ENCODE peak calls at places on chromosomes 3 and 15, in ten cellular contexts. One of them, this sample, is unnamed.

GRCh38 chr3:141122455-141123030 is 71.4 kb downstream of the SPSB4 start:
- DNase-seq in WERI-Rb-1: no peak
- DNase-seq in body of pancreas: no peak
- DNase-seq in hepatocyte: no peak
- DNase-seq in A549: no peak
- DNase-seq in astrocyte of the spinal cord: no peak
- DNase-seq in colonic mucosa: no peak
- DNase-seq in fibroblast of pulmonary artery: no peak
- DNase-seq in NB4: no peak
- DNase-seq in adrenal gland: no peak
- DNase-seq in this sample: no peak

GRCh38 chr3:139434764-139435291 is 41.5 kb downstream of the RBP2 start:
- DNase-seq in WERI-Rb-1: no peak
- DNase-seq in body of pancreas: no peak
- DNase-seq in hepatocyte: peak
- DNase-seq in A549: no peak
- DNase-seq in astrocyte of the spinal cord: no peak
- DNase-seq in colonic mucosa: no peak
- DNase-seq in fibroblast of pulmonary artery: peak
- DNase-seq in NB4: no peak
- DNase-seq in adrenal gland: no peak
- DNase-seq in this sample: peak

GRCh38 chr3:53796161-53796560 is 50.1 kb downstream of the CHDH start:
- DNase-seq in WERI-Rb-1: peak
- DNase-seq in body of pancreas: peak
- DNase-seq in hepatocyte: no peak
- DNase-seq in A549: no peak
- DNase-seq in astrocyte of the spinal cord: no peak
- DNase-seq in colonic mucosa: peak
- DNase-seq in fibroblast of pulmonary artery: no peak
- DNase-seq in NB4: no peak
- DNase-seq in adrenal gland: peak
- DNase-seq in this sample: no peak

GRCh38 chr15:76991048-76991447 is 3.9 kb upstream of the PSTPIP1 start:
- DNase-seq in WERI-Rb-1: no peak
- DNase-seq in body of pancreas: peak
- DNase-seq in hepatocyte: no peak
- DNase-seq in A549: no peak
- DNase-seq in astrocyte of the spinal cord: no peak
- DNase-seq in colonic mucosa: no peak
- DNase-seq in fibroblast of pulmonary artery: no peak
- DNase-seq in NB4: peak
- DNase-seq in adrenal gland: no peak
- DNase-seq in this sample: no peak

GRCh38 chr3:181530584-181530983 is 181.1 kb upstream of the SOX2 start:
- DNase-seq in WERI-Rb-1: no peak
- DNase-seq in body of pancreas: no peak
- DNase-seq in hepatocyte: no peak
- DNase-seq in A549: no peak
- DNase-seq in astrocyte of the spinal cord: no peak
- DNase-seq in colonic mucosa: no peak
- DNase-seq in fibroblast of pulmonary artery: no peak
- DNase-seq in NB4: no peak
- DNase-seq in adrenal gland: no peak
- DNase-seq in this sample: no peak

GRCh38 chr3:119677641-119677934 is 382 bp upstream of the COX17 start:
- DNase-seq in WERI-Rb-1: no peak
- DNase-seq in body of pancreas: no peak
- DNase-seq in hepatocyte: no peak
- DNase-seq in A549: no peak
- DNase-seq in astrocyte of the spinal cord: no peak
- DNase-seq in colonic mucosa: no peak
- DNase-seq in fibroblast of pulmonary artery: no peak
- DNase-seq in NB4: no peak
- DNase-seq in adrenal gland: no peak
- DNase-seq in this sample: no peak

GRCh38 chr15:56533741-56534416 is 68.9 kb upstream of the MNS1 start:
- DNase-seq in WERI-Rb-1: no peak
- DNase-seq in body of pancreas: no peak
- DNase-seq in hepatocyte: no peak
- DNase-seq in A549: no peak
- DNase-seq in astrocyte of the spinal cord: no peak
- DNase-seq in colonic mucosa: no peak
- DNase-seq in fibroblast of pulmonary artery: no peak
- DNase-seq in NB4: no peak
- DNase-seq in adrenal gland: no peak
- DNase-seq in this sample: no peak

GRCh38 chr3:13012228-13012691 is 61.0 kb downstream of the IQSEC1 start:
- DNase-seq in WERI-Rb-1: no peak
- DNase-seq in body of pancreas: peak
- DNase-seq in hepatocyte: no peak
- DNase-seq in A549: no peak
- DNase-seq in astrocyte of the spinal cord: no peak
- DNase-seq in colonic mucosa: peak
- DNase-seq in fibroblast of pulmonary artery: peak
- DNase-seq in NB4: peak
- DNase-seq in adrenal gland: peak
- DNase-seq in this sample: peak

GRCh38 chr3:40445062-40445461 is 12.1 kb upstream of the RPL14 start:
- DNase-seq in WERI-Rb-1: no peak
- DNase-seq in body of pancreas: no peak
- DNase-seq in hepatocyte: no peak
- DNase-seq in A549: no peak
- DNase-seq in astrocyte of the spinal cord: no peak
- DNase-seq in colonic mucosa: no peak
- DNase-seq in fibroblast of pulmonary artery: no peak
- DNase-seq in NB4: no peak
- DNase-seq in adrenal gland: no peak
- DNase-seq in this sample: no peak

GRCh38 chr3:164533275-164533674 is 545.0 kb downstream of the SI start:
- DNase-seq in WERI-Rb-1: no peak
- DNase-seq in body of pancreas: no peak
- DNase-seq in hepatocyte: no peak
- DNase-seq in A549: no peak
- DNase-seq in astrocyte of the spinal cord: no peak
- DNase-seq in colonic mucosa: no peak
- DNase-seq in fibroblast of pulmonary artery: no peak
- DNase-seq in NB4: no peak
- DNase-seq in adrenal gland: no peak
- DNase-seq in this sample: no peak

GRCh38 chr15:77059761-77060345 is 11.1 kb downstream of the TSPAN3 start:
- DNase-seq in WERI-Rb-1: no peak
- DNase-seq in body of pancreas: no peak
- DNase-seq in hepatocyte: no peak
- DNase-seq in A549: no peak
- DNase-seq in astrocyte of the spinal cord: no peak
- DNase-seq in colonic mucosa: no peak
- DNase-seq in fibroblast of pulmonary artery: peak
- DNase-seq in NB4: no peak
- DNase-seq in adrenal gland: no peak
- DNase-seq in this sample: no peak

GRCh38 chr3:11084098-11084497 is 70.2 kb upstream of the HRH1 start:
- DNase-seq in WERI-Rb-1: no peak
- DNase-seq in body of pancreas: no peak
- DNase-seq in hepatocyte: no peak
- DNase-seq in A549: no peak
- DNase-seq in astrocyte of the spinal cord: no peak
- DNase-seq in colonic mucosa: no peak
- DNase-seq in fibroblast of pulmonary artery: no peak
- DNase-seq in NB4: no peak
- DNase-seq in adrenal gland: no peak
- DNase-seq in this sample: no peak

GRCh38 chr3:54046677-54047214 is 75.6 kb upstream of the CACNA2D3 start:
- DNase-seq in WERI-Rb-1: no peak
- DNase-seq in body of pancreas: peak
- DNase-seq in hepatocyte: peak
- DNase-seq in A549: no peak
- DNase-seq in astrocyte of the spinal cord: no peak
- DNase-seq in colonic mucosa: peak
- DNase-seq in fibroblast of pulmonary artery: peak
- DNase-seq in NB4: no peak
- DNase-seq in adrenal gland: peak
- DNase-seq in this sample: peak

GRCh38 chr15:74261041-74261440 is 24.9 kb downstream of the CCDC33 start:
- DNase-seq in WERI-Rb-1: no peak
- DNase-seq in body of pancreas: no peak
- DNase-seq in hepatocyte: no peak
- DNase-seq in A549: no peak
- DNase-seq in astrocyte of the spinal cord: no peak
- DNase-seq in colonic mucosa: no peak
- DNase-seq in fibroblast of pulmonary artery: no peak
- DNase-seq in NB4: no peak
- DNase-seq in adrenal gland: no peak
- DNase-seq in this sample: no peak

GRCh38 chr3:79423417-79423816 is 344.4 kb downstream of the ROBO1 start:
- DNase-seq in WERI-Rb-1: no peak
- DNase-seq in body of pancreas: no peak
- DNase-seq in hepatocyte: no peak
- DNase-seq in A549: no peak
- DNase-seq in astrocyte of the spinal cord: no peak
- DNase-seq in colonic mucosa: no peak
- DNase-seq in fibroblast of pulmonary artery: no peak
- DNase-seq in NB4: no peak
- DNase-seq in adrenal gland: no peak
- DNase-seq in this sample: no peak

GRCh38 chr3:66468016-66468735 is 32.6 kb downstream of the LRIG1 start:
- DNase-seq in WERI-Rb-1: no peak
- DNase-seq in body of pancreas: no peak
- DNase-seq in hepatocyte: no peak
- DNase-seq in A549: no peak
- DNase-seq in astrocyte of the spinal cord: peak
- DNase-seq in colonic mucosa: no peak
- DNase-seq in fibroblast of pulmonary artery: peak
- DNase-seq in NB4: no peak
- DNase-seq in adrenal gland: no peak
- DNase-seq in this sample: peak

GRCh38 chr3:57733790-57734189 is 22.3 kb upstream of the SLMAP start:
- DNase-seq in WERI-Rb-1: no peak
- DNase-seq in body of pancreas: no peak
- DNase-seq in hepatocyte: no peak
- DNase-seq in A549: no peak
- DNase-seq in astrocyte of the spinal cord: no peak
- DNase-seq in colonic mucosa: no peak
- DNase-seq in fibroblast of pulmonary artery: no peak
- DNase-seq in NB4: no peak
- DNase-seq in adrenal gland: no peak
- DNase-seq in this sample: no peak

GRCh38 chr3:16401273-16401672 is 112.2 kb downstream of the RFTN1 start:
- DNase-seq in WERI-Rb-1: no peak
- DNase-seq in body of pancreas: no peak
- DNase-seq in hepatocyte: no peak
- DNase-seq in A549: no peak
- DNase-seq in astrocyte of the spinal cord: no peak
- DNase-seq in colonic mucosa: no peak
- DNase-seq in fibroblast of pulmonary artery: no peak
- DNase-seq in NB4: no peak
- DNase-seq in adrenal gland: no peak
- DNase-seq in this sample: peak
- TF ChIP-seq CTCF in WERI-Rb-1: no peak
- TF ChIP-seq CTCF in body of pancreas: no peak
- TF ChIP-seq CTCF in hepatocyte: no peak
- TF ChIP-seq CTCF in A549: no peak
- TF ChIP-seq CTCF in astrocyte of the spinal cord: no peak
- TF ChIP-seq CTCF in colonic mucosa: no peak
- TF ChIP-seq CTCF in fibroblast of pulmonary artery: no peak
- TF ChIP-seq CTCF in NB4: no peak
- TF ChIP-seq CTCF in adrenal gland: no peak
- TF ChIP-seq CTCF in this sample: no peak

GRCh38 chr3:71303627-71304260 is 279.8 kb downstream of the FOXP1 start:
- DNase-seq in WERI-Rb-1: no peak
- DNase-seq in body of pancreas: no peak
- DNase-seq in hepatocyte: no peak
- DNase-seq in A549: no peak
- DNase-seq in astrocyte of the spinal cord: no peak
- DNase-seq in colonic mucosa: no peak
- DNase-seq in fibroblast of pulmonary artery: no peak
- DNase-seq in NB4: no peak
- DNase-seq in adrenal gland: no peak
- DNase-seq in this sample: no peak
- H3K4me3 ChIP-seq in WERI-Rb-1: no peak
- H3K4me3 ChIP-seq in body of pancreas: no peak
- H3K4me3 ChIP-seq in hepatocyte: peak
- H3K4me3 ChIP-seq in A549: no peak
- H3K4me3 ChIP-seq in astrocyte of the spinal cord: no peak
- H3K4me3 ChIP-seq in colonic mucosa: no peak
- H3K4me3 ChIP-seq in fibroblast of pulmonary artery: no peak
- H3K4me3 ChIP-seq in NB4: no peak
- H3K4me3 ChIP-seq in adrenal gland: no peak
- H3K4me3 ChIP-seq in this sample: no peak

GRCh38 chr15:89864958-89865739 is 28.6 kb downstream of the AP3S2 start:
- DNase-seq in WERI-Rb-1: peak
- DNase-seq in body of pancreas: peak
- DNase-seq in hepatocyte: no peak
- DNase-seq in A549: no peak
- DNase-seq in astrocyte of the spinal cord: no peak
- DNase-seq in colonic mucosa: no peak
- DNase-seq in fibroblast of pulmonary artery: no peak
- DNase-seq in NB4: no peak
- DNase-seq in adrenal gland: no peak
- DNase-seq in this sample: no peak
- TF ChIP-seq CTCF in WERI-Rb-1: peak
- TF ChIP-seq CTCF in body of pancreas: no peak
- TF ChIP-seq CTCF in hepatocyte: peak
- TF ChIP-seq CTCF in A549: no peak
- TF ChIP-seq CTCF in astrocyte of the spinal cord: peak
- TF ChIP-seq CTCF in colonic mucosa: no peak
- TF ChIP-seq CTCF in fibroblast of pulmonary artery: no peak
- TF ChIP-seq CTCF in NB4: no peak
- TF ChIP-seq CTCF in adrenal gland: no peak
- TF ChIP-seq CTCF in this sample: no peak

DNA sequence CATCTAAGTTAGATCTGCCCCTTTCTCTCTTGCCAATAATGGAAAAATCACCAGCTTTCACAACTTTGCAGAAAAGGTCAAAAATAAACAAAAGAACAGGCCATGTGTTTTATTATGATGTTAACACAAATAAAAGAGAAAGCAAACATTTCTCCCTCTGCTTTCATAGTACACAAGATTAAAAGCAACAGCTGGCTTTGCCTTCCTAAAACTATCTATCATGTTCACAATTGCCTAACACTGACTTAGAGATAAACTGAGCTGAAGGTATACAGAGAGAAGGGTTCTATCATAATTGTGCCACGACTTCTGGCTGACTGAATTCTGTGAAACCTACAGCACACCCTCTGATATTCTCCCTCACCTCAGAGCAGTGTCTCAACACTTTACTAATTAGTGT is 29.4 kb downstream of the AADAC start:
- DNase-seq in WERI-Rb-1: no peak
- DNase-seq in body of pancreas: no peak
- DNase-seq in hepatocyte: no peak
- DNase-seq in A549: no peak
- DNase-seq in astrocyte of the spinal cord: no peak
- DNase-seq in colonic mucosa: no peak
- DNase-seq in fibroblast of pulmonary artery: peak
- DNase-seq in NB4: no peak
- DNase-seq in adrenal gland: no peak
- DNase-seq in this sample: no peak
- H3K4me3 ChIP-seq in WERI-Rb-1: no peak
- H3K4me3 ChIP-seq in body of pancreas: no peak
- H3K4me3 ChIP-seq in hepatocyte: no peak
- H3K4me3 ChIP-seq in A549: no peak
- H3K4me3 ChIP-seq in astrocyte of the spinal cord: no peak
- H3K4me3 ChIP-seq in colonic mucosa: no peak
- H3K4me3 ChIP-seq in fibroblast of pulmonary artery: no peak
- H3K4me3 ChIP-seq in NB4: no peak
- H3K4me3 ChIP-seq in adrenal gland: no peak
- H3K4me3 ChIP-seq in this sample: no peak

This sample was measured in AG10803.